ENCODE peak calls at places on chromosomes 6 and 20, in six cellular contexts. One of them, this sample, is unnamed.

GRCh38 chr6:121522265-121522664 is 86.8 kb downstream of the GJA1 start:
- DNase-seq in mucosa of descending colon: no peak
- DNase-seq in esophagus muscularis mucosa: no peak
- DNase-seq in HCT116: no peak
- DNase-seq in pancreas: no peak
- DNase-seq in fibroblast of mammary gland: peak
- DNase-seq in this sample: peak

GRCh38 chr6:107576852-107577251 is 86.9 kb downstream of the SOBP start:
- DNase-seq in fibroblast of mammary gland: peak
- DNase-seq in HCT116: no peak
- DNase-seq in esophagus muscularis mucosa: no peak
- DNase-seq in pancreas: no peak
- DNase-seq in mucosa of descending colon: no peak
- DNase-seq in this sample: peak

GRCh38 chr20:50929299-50930138 is 1.7 kb downstream of the ADNP start:
- DNase-seq in pancreas: peak
- DNase-seq in esophagus muscularis mucosa: peak
- DNase-seq in fibroblast of mammary gland: peak
- DNase-seq in HCT116: peak
- DNase-seq in mucosa of descending colon: peak
- DNase-seq in this sample: peak

GRCh38 chr6:22147983-22148797 is 148.6 kb downstream of the PRL start:
- DNase-seq in HCT116: no peak
- DNase-seq in pancreas: no peak
- DNase-seq in esophagus muscularis mucosa: no peak
- DNase-seq in fibroblast of mammary gland: peak
- DNase-seq in mucosa of descending colon: peak
- DNase-seq in this sample: peak

GRCh38 chr6:165581678-165582077 is 81.4 kb downstream of the PDE10A start:
- DNase-seq in pancreas: no peak
- DNase-seq in mucosa of descending colon: no peak
- DNase-seq in fibroblast of mammary gland: no peak
- DNase-seq in HCT116: no peak
- DNase-seq in esophagus muscularis mucosa: no peak
- DNase-seq in this sample: no peak

GRCh38 chr20:47501117-47501482 is 587 bp upstream of the NCOA3 start:
- DNase-seq in HCT116: no peak
- DNase-seq in pancreas: no peak
- DNase-seq in fibroblast of mammary gland: no peak
- DNase-seq in mucosa of descending colon: no peak
- DNase-seq in esophagus muscularis mucosa: no peak
- DNase-seq in this sample: no peak

GRCh38 chr6:17413313-17413750 is 19.9 kb downstream of the CAP2 start:
- DNase-seq in mucosa of descending colon: no peak
- DNase-seq in esophagus muscularis mucosa: no peak
- DNase-seq in fibroblast of mammary gland: peak
- DNase-seq in HCT116: no peak
- DNase-seq in pancreas: no peak
- DNase-seq in this sample: peak

GRCh38 chr6:156866181-156866862 is 89.1 kb downstream of the ARID1B start:
- DNase-seq in HCT116: no peak
- DNase-seq in pancreas: no peak
- DNase-seq in mucosa of descending colon: no peak
- DNase-seq in fibroblast of mammary gland: peak
- DNase-seq in esophagus muscularis mucosa: no peak
- DNase-seq in this sample: no peak

GRCh38 chr20:41345729-41346067 is 5.1 kb downstream of the LPIN3 start:
- DNase-seq in HCT116: no peak
- DNase-seq in esophagus muscularis mucosa: no peak
- DNase-seq in mucosa of descending colon: no peak
- DNase-seq in fibroblast of mammary gland: no peak
- DNase-seq in pancreas: no peak
- DNase-seq in this sample: no peak

GRCh38 chr20:25685276-25686080 is 11.2 kb downstream of the ZNF337 start:
- DNase-seq in esophagus muscularis mucosa: peak
- DNase-seq in HCT116: no peak
- DNase-seq in mucosa of descending colon: no peak
- DNase-seq in fibroblast of mammary gland: no peak
- DNase-seq in pancreas: no peak
- DNase-seq in this sample: no peak
- TF ChIP-seq CTCF in esophagus muscularis mucosa: no peak
- TF ChIP-seq CTCF in HCT116: no peak
- TF ChIP-seq CTCF in mucosa of descending colon: no peak
- TF ChIP-seq CTCF in fibroblast of mammary gland: no peak
- TF ChIP-seq CTCF in pancreas: no peak
- TF ChIP-seq CTCF in this sample: no peak

GRCh38 chr6:24882295-24882694 is 53.5 kb downstream of the RIPOR2 start:
- DNase-seq in pancreas: no peak
- DNase-seq in mucosa of descending colon: no peak
- DNase-seq in fibroblast of mammary gland: no peak
- DNase-seq in HCT116: no peak
- DNase-seq in esophagus muscularis mucosa: no peak
- DNase-seq in this sample: no peak
- TF ChIP-seq CTCF in pancreas: no peak
- TF ChIP-seq CTCF in mucosa of descending colon: no peak
- TF ChIP-seq CTCF in fibroblast of mammary gland: no peak
- TF ChIP-seq CTCF in HCT116: no peak
- TF ChIP-seq CTCF in esophagus muscularis mucosa: no peak
- TF ChIP-seq CTCF in this sample: no peak

GRCh38 chr6:101517632-101518031 is 124.1 kb downstream of the GRIK2 start:
- DNase-seq in esophagus muscularis mucosa: no peak
- DNase-seq in fibroblast of mammary gland: no peak
- DNase-seq in HCT116: no peak
- DNase-seq in mucosa of descending colon: no peak
- DNase-seq in pancreas: no peak
- DNase-seq in this sample: no peak
- TF ChIP-seq CTCF in esophagus muscularis mucosa: no peak
- TF ChIP-seq CTCF in fibroblast of mammary gland: no peak
- TF ChIP-seq CTCF in HCT116: no peak
- TF ChIP-seq CTCF in mucosa of descending colon: no peak
- TF ChIP-seq CTCF in pancreas: no peak
- TF ChIP-seq CTCF in this sample: no peak

GRCh38 chr20:57877131-57877784 is 167.4 kb upstream of the PMEPA1 start:
- DNase-seq in fibroblast of mammary gland: no peak
- DNase-seq in HCT116: no peak
- DNase-seq in pancreas: no peak
- DNase-seq in mucosa of descending colon: no peak
- DNase-seq in esophagus muscularis mucosa: peak
- DNase-seq in this sample: no peak
- TF ChIP-seq CTCF in fibroblast of mammary gland: no peak
- TF ChIP-seq CTCF in HCT116: no peak
- TF ChIP-seq CTCF in pancreas: no peak
- TF ChIP-seq CTCF in mucosa of descending colon: no peak
- TF ChIP-seq CTCF in esophagus muscularis mucosa: no peak
- TF ChIP-seq CTCF in this sample: no peak

GRCh38 chr6:105767541-105767940 is 318.6 kb upstream of the PRDM1 start:
- DNase-seq in HCT116: no peak
- DNase-seq in pancreas: no peak
- DNase-seq in fibroblast of mammary gland: no peak
- DNase-seq in mucosa of descending colon: no peak
- DNase-seq in esophagus muscularis mucosa: no peak
- DNase-seq in this sample: no peak
- TF ChIP-seq CTCF in HCT116: no peak
- TF ChIP-seq CTCF in pancreas: no peak
- TF ChIP-seq CTCF in fibroblast of mammary gland: no peak
- TF ChIP-seq CTCF in mucosa of descending colon: no peak
- TF ChIP-seq CTCF in esophagus muscularis mucosa: no peak
- TF ChIP-seq CTCF in this sample: no peak